ENCODE peak calls at places on chromosomes 1 and 21, in ten cellular contexts. I is bronchial epithelial cell; R is fibroblast of pulmonary artery; B is HT1080; Z is activated CD8-positive, alpha-beta memory T cell treated with anti-CD3 and anti-CD28 coated beads, Interleukin-2, amount 50 U/mL, for 4 hours; U is cardiac fibroblast; C is HCT116; X is sciatic nerve; P is ecto neural progenitor cell; L is cerebellar cortex. D is an unnamed sample.
A peak's percentile ranks its signal among the peaks of the same experiment; 100 is the strongest.

GRCh38 chr1:212699839-212700596 is at the start of gene BATF3:
- DNase-seq in X (peak; percentile 69), L (no peak), R (no peak), B (peak; percentile 27), I (no peak), U (no peak), Z (peak; percentile 83), P (peak; percentile 61), C (no peak), D (peak; percentile 83)

GRCh38 chr21:29196021-29196663 is 65.7 kb downstream of the MAP3K7CL start:
- DNase-seq in P (no peak), X (no peak), B (peak; percentile 97), I (peak; percentile 96), L (no peak), C (peak; percentile 77), Z (peak; percentile 55), R (peak; percentile 96), U (peak; percentile 98), D (no peak)

GRCh38 chr1:185440877-185441276 is 123.8 kb upstream of the IVNS1ABP start:
- DNase-seq in P (no peak), Z (no peak), I (no peak), C (no peak), R (peak; percentile 45), U (peak; percentile 59), B (peak; percentile 25), X (no peak), L (peak; percentile 1), D (no peak)

GRCh38 chr1:8911416-8912309 is 33.2 kb upstream of the ENO1 start:
- DNase-seq in X (no peak), U (no peak), C (no peak), B (no peak), L (no peak), R (no peak), P (no peak), Z (no peak), I (peak; percentile 86), D (no peak)

GRCh38 chr21:23799376-23799775 is 1807.9 kb downstream of the MRPL39 start:
- DNase-seq in B (no peak), Z (no peak), L (no peak), C (no peak), U (no peak), X (no peak), P (no peak), I (no peak), R (no peak), D (no peak)

GRCh38 chr1:29539971-29540370 is 303.6 kb downstream of the PTPRU start:
- DNase-seq in B (no peak), X (peak; percentile 18), Z (no peak), P (no peak), C (no peak), R (no peak), U (no peak), I (no peak), L (no peak), D (no peak)

GRCh38 chr1:240044620-240045019 is 47.1 kb upstream of the FMN2 start:
- DNase-seq in I (no peak), Z (no peak), P (no peak), L (no peak), X (no peak), R (no peak), C (no peak), B (peak; percentile 10), U (no peak), D (no peak)

GRCh38 chr1:27719286-27720251 is 6.2 kb upstream of the FAM76A start:
- DNase-seq in I (peak; percentile 31), B (no peak), X (no peak), U (peak; percentile 36), C (no peak), P (no peak), R (peak; percentile 22), L (no peak), Z (no peak), D (no peak)

GRCh38 chr1:196400478-196401453 is 207.5 kb downstream of the KCNT2 start:
- DNase-seq in U (peak; percentile 86), Z (no peak), R (peak; percentile 96), L (no peak), X (peak; percentile 68), C (no peak), I (peak; percentile 80), P (no peak), B (peak; percentile 70), D (no peak)

GRCh38 chr1:108050911-108051624 is 86.1 kb upstream of the VAV3 start:
- DNase-seq in R (no peak), X (no peak), Z (no peak), U (no peak), C (no peak), P (no peak), I (no peak), B (no peak), L (peak; percentile 20), D (no peak)

GRCh38 chr1:3772715-3773571 is at the start of gene SMIM1:
- DNase-seq in B (no peak), I (no peak), C (no peak), U (no peak), X (no peak), R (no peak), P (peak; percentile 61), Z (no peak), L (peak; percentile 30), D (no peak)

GRCh38 chr1:29621826-29622435 is 385.6 kb downstream of the PTPRU start:
- DNase-seq in I (no peak), U (no peak), C (no peak), Z (no peak), P (peak; percentile 14), X (no peak), B (no peak), R (no peak), L (no peak), D (peak; percentile 22)

GRCh38 chr1:191669629-191670028 is 488.6 kb upstream of the RGS18 start:
- DNase-seq in B (peak; percentile 11), L (no peak), I (peak; percentile 1), Z (no peak), U (no peak), P (no peak), R (no peak), C (no peak), X (no peak), D (no peak)

GRCh38 chr21:45590246-45590725 is 48.0 kb upstream of the SLC19A1 start:
- DNase-seq in U (peak; percentile 68), X (peak; percentile 83), R (peak; percentile 70), I (no peak), B (no peak), Z (peak; percentile 70), P (peak; percentile 88), C (no peak), L (no peak), D (peak; percentile 71)

GRCh38 chr1:200968469-200969410 is 54.8 kb downstream of the KIF21B start:
- DNase-seq in R (no peak), U (no peak), L (no peak), P (no peak), B (peak; percentile 67), I (no peak), X (no peak), C (no peak), Z (no peak), D (no peak)

GRCh38 chr1:192577145-192578140 is 1.9 kb downstream of the RGS1 start:
- DNase-seq in Z (no peak), R (no peak), X (no peak), C (no peak), I (no peak), U (no peak), P (no peak), B (no peak), L (no peak), D (no peak)

GRCh38 chr21:38645282-38645681 is 147.0 kb upstream of the ERG start:
- DNase-seq in U (peak; percentile 90), C (no peak), Z (no peak), X (no peak), R (peak; percentile 36), L (no peak), B (peak; percentile 62), I (peak; percentile 92), P (no peak), D (no peak)

GRCh38 chr1:24560361-24560760 is 4.5 kb downstream of the NCMAP start:
- DNase-seq in R (no peak), Z (no peak), X (peak; percentile 13), U (no peak), L (no peak), P (no peak), C (no peak), B (no peak), I (no peak), D (no peak)

D was measured in coronary artery.